ENCODE peak calls at places on chromosomes 5 and 9, in five cellular contexts. G is HCT116, K is neural progenitor cell, Z is PC-3, U is GM23338. J is an unnamed sample.

GRCh38 chr9:135416771-135417290 is 62.8 kb upstream of the PPP1R26 start:
- DNase-seq in K (no peak), U (no peak), Z (no peak), G (no peak), J (no peak)

GRCh38 chr5:15500326-15500958 is 462 bp downstream of the FBXL7 start:
- DNase-seq in K (peak), Z (no peak), G (no peak), U (peak), J (peak)

GRCh38 chr5:647727-648126 is 35.6 kb downstream of the CEP72 start:
- DNase-seq in G (no peak), Z (no peak), K (no peak), U (no peak), J (no peak)

GRCh38 chr9:18829858-18830257 is 203.2 kb downstream of the SAXO1 start:
- DNase-seq in U (no peak), G (no peak), Z (no peak), K (no peak), J (peak)

GRCh38 chr5:122121782-122122465 is 7.4 kb upstream of the ZNF474 start:
- DNase-seq in G (no peak), K (no peak), U (no peak), Z (peak), J (peak)

GRCh38 chr5:88675758-88676636 is 207.0 kb downstream of the MEF2C start:
- DNase-seq in U (peak), K (peak), G (peak), Z (no peak), J (peak)

GRCh38 chr5:127960126-127960744 is 123.3 kb upstream of the SLC12A2 start:
- DNase-seq in Z (no peak), U (no peak), G (no peak), K (no peak), J (no peak)

GRCh38 chr5:171574374-171574773 is 154.9 kb downstream of the FGF18 start:
- DNase-seq in K (no peak), Z (no peak), G (no peak), U (no peak), J (no peak)

GRCh38 chr5:85512896-85513295 is 1104.8 kb upstream of the COX7C start:
- DNase-seq in G (no peak), U (no peak), Z (no peak), K (no peak), J (peak)

GRCh38 chr5:565782-566445 is 41.7 kb upstream of the SLC9A3 start:
- DNase-seq in Z (peak), K (peak), U (peak), G (no peak), J (peak)

GRCh38 chr5:2375291-2375690 is 376.2 kb downstream of the IRX2 start:
- DNase-seq in U (no peak), G (no peak), K (no peak), Z (no peak), J (no peak)

GRCh38 chr5:82349651-82350050 is 71.5 kb upstream of the RPS23 start:
- DNase-seq in U (peak), Z (peak), K (peak), G (no peak), J (peak)

GRCh38 chr5:159099049-159099760 is 511 bp downstream of the EBF1 start:
- DNase-seq in Z (peak), G (no peak), K (peak), U (peak), J (peak)

GRCh38 chr5:175590471-175590881 is 67.4 kb upstream of the HRH2 start:
- DNase-seq in G (no peak), Z (peak), K (no peak), U (no peak), J (peak)

GRCh38 chr9:135582966-135583685 is 21.6 kb downstream of the PAEP start:
- DNase-seq in U (no peak), Z (no peak), K (no peak), G (no peak), J (no peak)

GRCh38 chr5:176564002-176564401 is 14.9 kb downstream of the CDHR2 start:
- DNase-seq in U (no peak), Z (no peak), K (no peak), G (no peak), J (no peak)

GRCh38 chr5:30918171-30918570 is 275.3 kb upstream of the CDH6 start:
- DNase-seq in G (no peak), K (no peak), Z (peak), U (no peak), J (peak)

GRCh38 chr5:30981576-30981975 is 211.9 kb upstream of the CDH6 start:
- DNase-seq in G (no peak), Z (no peak), U (no peak), K (no peak), J (peak)

GRCh38 chr5:145859451-145859850 is 13.4 kb downstream of the GRXCR2 start:
- DNase-seq in Z (no peak), U (no peak), K (no peak), G (no peak), J (no peak)

GRCh38 chr5:142902188-142902965 is 132.2 kb downstream of the ARHGAP26 start:
- DNase-seq in K (no peak), Z (no peak), U (no peak), G (no peak), J (no peak)

GRCh38 chr5:142906863-142907671 is 136.9 kb downstream of the ARHGAP26 start:
- DNase-seq in Z (peak), U (no peak), K (no peak), G (no peak), J (peak)

GRCh38 chr5:142905375-142905774 is 135.2 kb downstream of the ARHGAP26 start:
- DNase-seq in K (no peak), Z (no peak), G (no peak), U (no peak), J (no peak)

GRCh38 chr5:142901476-142902187 is 131.5 kb downstream of the ARHGAP26 start:
- DNase-seq in G (no peak), Z (no peak), K (peak), U (no peak), J (no peak)

DNA sequence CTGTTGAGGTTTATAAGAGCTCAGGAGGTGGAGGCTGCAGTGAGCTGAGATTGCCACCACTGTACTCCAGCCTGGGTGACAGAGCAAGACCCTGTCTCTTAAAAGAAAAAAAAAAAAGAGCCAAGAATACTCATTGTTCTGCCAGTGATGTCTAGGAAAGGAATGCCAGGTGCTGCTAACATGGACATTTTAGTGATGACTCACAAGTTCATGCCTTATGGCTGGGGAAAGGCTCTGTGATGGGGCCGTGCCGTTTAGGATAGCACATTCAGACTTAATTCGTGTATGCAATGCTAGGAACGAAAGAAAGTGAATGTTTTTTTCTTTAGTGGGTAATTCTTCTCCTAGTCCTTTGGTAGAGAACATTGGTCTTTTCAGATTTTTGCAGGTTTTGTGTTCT is 134.2 kb downstream of the ARHGAP26 start:
- DNase-seq in K (no peak), G (no peak), U (no peak), Z (peak), J (no peak)
- TF ChIP-seq EZH2phosphoT487 in K (no peak), G (no peak), U (no peak), Z (no peak), J (no peak)

DNA sequence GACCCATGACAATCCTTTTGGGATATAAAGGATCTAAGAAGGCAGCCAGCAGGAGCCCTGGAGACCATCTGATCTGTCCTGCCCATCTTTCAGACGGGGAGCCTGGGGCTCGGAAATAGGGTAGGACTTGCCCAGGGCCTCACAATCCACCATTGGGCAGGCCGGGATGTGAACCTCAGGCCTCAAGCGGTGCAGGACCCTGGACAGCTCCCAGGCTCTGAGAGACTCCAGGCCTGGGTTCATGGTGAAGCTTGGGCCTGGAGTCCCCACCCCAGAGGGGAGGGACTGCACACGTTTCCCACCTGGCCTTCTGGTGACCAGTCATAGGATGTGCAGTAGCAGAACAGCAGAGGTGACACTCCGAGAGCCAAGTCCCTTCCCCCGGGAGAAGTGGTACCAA is 36.6 kb upstream of the RAPGEF1 start:
- DNase-seq in K (peak), G (peak), U (peak), Z (peak), J (peak)
- H2AFZ ChIP-seq in K (no peak), G (no peak), U (no peak), Z (no peak), J (no peak)

GRCh38 chr9:27195191-27195590 is 86.2 kb downstream of the TEK start:
- DNase-seq in K (no peak), G (no peak), U (no peak), Z (no peak), J (peak)
- H3K27ac ChIP-seq in K (no peak), G (peak), U (no peak), Z (no peak), J (peak)

DNA sequence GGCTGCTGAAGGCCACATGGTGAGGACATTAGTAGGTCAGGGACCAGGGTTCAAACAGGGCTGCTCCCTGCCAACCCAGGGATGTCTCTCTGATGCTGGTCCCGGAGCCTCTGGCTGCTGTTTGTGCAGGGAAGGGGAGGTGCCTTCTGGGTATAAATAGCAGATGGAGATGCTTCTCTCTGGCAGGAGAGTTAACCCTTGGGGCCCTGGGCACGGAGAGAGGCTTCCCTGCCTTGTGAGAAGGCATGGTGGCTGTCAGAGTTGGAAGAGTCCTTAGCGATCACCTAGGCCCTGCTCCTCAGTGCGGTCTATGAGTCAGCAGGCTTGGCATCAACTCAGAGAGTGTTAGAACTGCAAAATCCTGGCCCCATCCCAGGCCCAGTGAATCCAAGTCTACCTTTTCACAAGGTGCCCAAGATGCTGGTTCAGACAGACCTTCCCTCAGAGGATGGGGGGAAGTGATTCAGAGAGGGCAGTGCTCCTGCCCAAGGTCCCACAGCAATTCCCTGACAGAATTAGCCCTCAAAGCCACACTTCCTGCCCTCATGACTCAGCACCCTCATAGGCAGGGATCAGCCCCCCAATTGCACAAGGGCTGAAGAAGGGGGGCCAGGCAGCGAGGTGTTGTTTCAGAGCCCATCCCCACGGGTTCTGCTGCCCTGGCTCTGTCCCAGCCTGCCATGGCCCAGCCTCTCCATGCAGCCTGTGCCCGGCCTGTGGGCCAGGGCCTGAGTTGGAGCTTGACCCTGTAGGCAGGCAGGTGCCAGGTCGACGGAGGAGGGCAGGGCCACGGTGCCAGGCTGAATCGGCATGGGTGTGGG is 25.6 kb downstream of the CAMK2A start:
- DNase-seq in K (no peak), U (no peak), G (peak), Z (peak), J (peak)
- TF ChIP-seq EZH2phosphoT487 in K (no peak), U (no peak), G (no peak), Z (no peak), J (no peak)

DNA sequence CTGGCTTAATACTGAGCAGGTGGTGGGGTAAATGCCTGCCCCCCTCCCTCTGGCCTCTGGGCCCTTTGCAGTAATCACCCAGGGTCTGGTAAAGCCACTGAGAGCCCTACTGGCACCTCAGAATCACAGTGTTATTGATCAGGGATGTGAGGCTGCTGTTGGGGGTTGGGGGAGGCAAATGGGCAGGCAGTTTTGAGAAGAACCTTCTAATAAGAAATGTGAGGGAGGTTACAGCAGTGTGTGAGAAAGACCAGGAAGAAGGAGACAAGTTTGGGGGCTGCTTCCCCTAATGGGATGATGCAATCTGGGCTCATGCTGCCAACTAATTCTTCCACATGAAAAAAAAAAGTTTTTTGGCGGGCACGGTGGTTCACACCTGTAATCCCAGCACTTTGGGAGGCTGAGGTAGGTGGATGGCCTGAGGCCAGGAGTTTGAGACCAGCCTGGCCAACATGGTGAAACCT is 3.1 kb upstream of the B4GALT7 start:
- DNase-seq in G (no peak), Z (no peak), U (no peak), K (no peak), J (no peak)
- H2AFZ ChIP-seq in G (no peak), Z (no peak), U (no peak), K (no peak), J (no peak)

GRCh38 chr5:9176641-9177040 is 369.2 kb downstream of the SEMA5A start:
- DNase-seq in K (no peak), U (no peak), Z (no peak), G (no peak), J (no peak)

GRCh38 chr5:9174446-9174845 is 371.4 kb downstream of the SEMA5A start:
- DNase-seq in Z (no peak), G (no peak), U (no peak), K (no peak), J (peak)

GRCh38 chr5:9168791-9169611 is 376.9 kb downstream of the SEMA5A start:
- DNase-seq in G (no peak), Z (peak), U (no peak), K (no peak), J (no peak)

GRCh38 chr5:9170026-9170425 is 375.8 kb downstream of the SEMA5A start:
- DNase-seq in K (no peak), U (no peak), Z (peak), G (no peak), J (peak)

GRCh38 chr5:9173281-9174048 is 372.4 kb downstream of the SEMA5A start:
- DNase-seq in K (no peak), U (no peak), Z (peak), G (no peak), J (peak)
- H3K27ac ChIP-seq in K (no peak), U (no peak), Z (no peak), G (no peak), J (peak)

GRCh38 chr9:85700330-85700729 is 41.4 kb downstream of the AGTPBP1 start:
- DNase-seq in U (no peak), Z (no peak), K (no peak), G (no peak), J (no peak)

GRCh38 chr9:85703398-85703797 is 38.4 kb downstream of the AGTPBP1 start:
- DNase-seq in K (no peak), Z (no peak), U (no peak), G (no peak), J (peak)

GRCh38 chr9:85702191-85702590 is 39.6 kb downstream of the AGTPBP1 start:
- DNase-seq in U (no peak), G (no peak), K (no peak), Z (no peak), J (no peak)

GRCh38 chr9:85704744-85705143 is 37.0 kb downstream of the AGTPBP1 start:
- DNase-seq in G (no peak), K (no peak), Z (no peak), U (no peak), J (no peak)

GRCh38 chr9:85702881-85703280 is 38.9 kb downstream of the AGTPBP1 start:
- DNase-seq in U (no peak), Z (no peak), K (no peak), G (no peak), J (no peak)
- TF ChIP-seq EZH2phosphoT487 in U (no peak), Z (no peak), K (no peak), G (no peak), J (no peak)

J was measured in GM23248.